ENCODE peak calls at places on chromosomes 2 and 18, in five cellular contexts. A is heart left ventricle, U is Panc1, B is spleen, L is mammary epithelial cell. E is an unnamed sample.

GRCh38 chr18:73962251-73962650 is 185.4 kb downstream of the FBXO15 start:
- DNase-seq in A (no peak), U (no peak), B (no peak), L (no peak), E (no peak)

GRCh38 chr2:24429711-24430110 is 61.3 kb upstream of the NCOA1 start:
- DNase-seq in A (no peak), U (no peak), B (no peak), L (peak), E (no peak)

GRCh38 chr2:66772618-66773017 is 337.7 kb downstream of the MEIS1 start:
- DNase-seq in A (no peak), U (no peak), B (no peak), L (no peak), E (no peak)

GRCh38 chr2:70895998-70896764 is 39.5 kb upstream of the ATP6V1B1 start:
- DNase-seq in A (no peak), U (no peak), B (no peak), L (no peak), E (no peak)

GRCh38 chr2:99420751-99421299 is 69.0 kb downstream of the REV1 start:
- DNase-seq in A (no peak), U (no peak), B (no peak), L (no peak), E (no peak)

GRCh38 chr2:143574069-143574468 is 444.9 kb downstream of the ARHGAP15 start:
- DNase-seq in A (no peak), U (no peak), B (no peak), L (no peak), E (no peak)

GRCh38 chr2:158575051-158575635 is 118.4 kb downstream of the PKP4 start:
- DNase-seq in A (no peak), U (no peak), B (no peak), L (no peak), E (no peak)

GRCh38 chr18:79490593-79491551 is 95.1 kb downstream of the NFATC1 start:
- DNase-seq in A (peak), U (no peak), B (peak), L (no peak), E (no peak)

GRCh38 chr2:70258532-70258875 is 567 bp downstream of the PCYOX1 start:
- DNase-seq in A (peak), U (no peak), B (peak), L (peak), E (peak)

GRCh38 chr2:202690321-202690900 is 55.6 kb downstream of the FAM117B start:
- DNase-seq in A (no peak), U (no peak), B (no peak), L (peak), E (no peak)

GRCh38 chr2:45992021-45992745 is 305.0 kb upstream of the EPAS1 start:
- DNase-seq in A (peak), U (no peak), B (no peak), L (peak), E (peak)

GRCh38 chr2:71609029-71609428 is 155.7 kb downstream of the DYSF start:
- DNase-seq in A (peak), U (no peak), B (peak), L (no peak), E (no peak)

GRCh38 chr2:140454717-140455116 is 1674.5 kb upstream of the NXPH2 start:
- DNase-seq in A (no peak), U (peak), B (no peak), L (peak), E (peak)

GRCh38 chr2:159925975-159926374 is 128.0 kb upstream of the CD302 start:
- DNase-seq in A (no peak), U (no peak), B (no peak), L (no peak), E (no peak)

GRCh38 chr2:5021148-5021547 is 671.0 kb upstream of the SOX11 start:
- DNase-seq in A (no peak), U (no peak), B (no peak), L (no peak), E (peak)

GRCh38 chr2:156098506-156098905 is 234.0 kb downstream of the NR4A2 start:
- DNase-seq in A (no peak), U (no peak), B (no peak), L (no peak), E (no peak)

GRCh38 chr2:28547906-28548600 is 52.2 kb downstream of the PLB1 start:
- DNase-seq in A (no peak), U (no peak), B (no peak), L (no peak), E (no peak)

GRCh38 chr2:203959265-203960034 is 22.9 kb downstream of the ICOS start:
- DNase-seq in A (no peak), U (no peak), B (no peak), L (no peak), E (no peak)

GRCh38 chr2:47346-48218 is 1.3 kb upstream of the FAM110C start:
- DNase-seq in A (no peak), U (no peak), B (no peak), L (no peak), E (no peak)

GRCh38 chr2:232228332-232228731 is 150.2 kb upstream of the ALPP start:
- DNase-seq in A (no peak), U (no peak), B (no peak), L (peak), E (no peak)

GRCh38 chr2:232230557-232230956 is 148.0 kb upstream of the ALPP start:
- DNase-seq in A (no peak), U (no peak), B (no peak), L (no peak), E (no peak)

GRCh38 chr2:232229296-232229916 is 149.1 kb upstream of the ALPP start:
- DNase-seq in A (peak), U (no peak), B (no peak), L (peak), E (no peak)

GRCh38 chr2:232231514-232231913 is 147.0 kb upstream of the ALPP start:
- DNase-seq in A (no peak), U (no peak), B (no peak), L (no peak), E (no peak)

GRCh38 chr2:232229917-232230310 is 148.6 kb upstream of the ALPP start:
- DNase-seq in A (no peak), U (no peak), B (no peak), L (no peak), E (no peak)
- H3K27ac ChIP-seq in A (no peak), U (no peak), B (no peak), L (no peak), E (no peak)

GRCh38 chr2:86300496-86300895 is 36.9 kb downstream of the REEP1 start:
- DNase-seq in A (no peak), U (no peak), B (no peak), L (no peak), E (no peak)

GRCh38 chr2:86296947-86297346 is 40.5 kb downstream of the REEP1 start:
- DNase-seq in A (no peak), U (no peak), B (no peak), L (no peak), E (no peak)

GRCh38 chr2:86295071-86295470 is 42.4 kb downstream of the REEP1 start:
- DNase-seq in A (no peak), U (no peak), B (no peak), L (no peak), E (no peak)

GRCh38 chr2:86298411-86299390 is 38.7 kb downstream of the REEP1 start:
- DNase-seq in A (no peak), U (no peak), B (no peak), L (no peak), E (peak)

DNA sequence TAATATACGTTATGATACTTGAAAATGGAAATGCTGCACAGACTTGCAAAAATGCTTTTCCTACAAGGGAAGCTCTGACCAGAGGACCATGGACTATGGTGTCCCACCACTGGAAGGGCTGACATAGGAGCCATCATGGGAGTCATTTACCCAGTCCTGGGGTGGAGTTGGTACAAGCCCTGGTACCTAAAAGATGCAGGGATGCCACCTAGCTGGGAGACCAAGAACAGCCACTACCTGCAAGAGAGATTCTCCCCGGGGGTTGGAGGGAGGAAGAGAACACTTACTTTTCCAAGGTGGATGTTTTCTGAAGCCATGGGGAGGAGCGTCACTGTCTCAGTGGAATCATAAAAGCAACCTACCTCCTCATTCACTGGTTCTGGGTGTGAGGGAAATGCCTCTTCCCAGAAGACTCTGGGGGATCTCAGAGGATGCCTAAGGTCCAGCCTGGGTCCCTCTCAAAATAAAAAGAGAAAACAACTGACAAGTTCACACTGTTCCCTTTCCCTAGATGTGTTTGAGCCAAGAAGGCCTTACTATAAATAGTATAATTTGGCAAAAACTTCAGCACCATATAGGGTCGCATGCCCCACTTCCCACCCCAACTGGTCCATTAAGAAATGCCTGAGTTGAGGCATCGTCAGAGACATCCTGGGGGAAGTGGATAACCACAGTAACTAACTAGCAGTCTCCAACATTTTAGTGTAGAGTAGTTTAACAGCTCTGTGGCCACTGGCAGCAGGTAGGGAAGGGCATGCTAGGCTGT is 39.9 kb downstream of the REEP1 start:
- DNase-seq in A (no peak), U (no peak), B (no peak), L (no peak), E (no peak)
- TF ChIP-seq CTCF in A (peak), U (peak), B (no peak), L (peak), E (no peak)

DNA sequence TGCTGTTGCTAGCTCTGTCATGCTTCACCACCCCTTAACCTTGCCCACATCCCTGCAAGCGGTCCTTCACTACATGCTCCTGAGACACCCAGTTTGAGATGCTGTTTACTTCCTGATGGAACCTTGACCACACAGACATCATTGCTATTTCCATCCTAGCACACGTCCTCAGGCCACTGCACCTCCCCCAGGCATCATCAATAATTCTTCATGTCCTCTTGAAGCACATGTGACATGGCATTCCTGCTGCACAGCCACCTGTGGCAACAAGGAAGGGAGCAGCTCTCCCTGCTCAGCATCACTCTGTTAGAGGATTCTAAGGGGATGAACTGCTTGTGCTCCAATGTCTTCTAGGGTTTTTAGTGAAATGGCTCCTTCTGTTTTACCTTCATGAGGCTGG is 26.1 kb upstream of the ST3GAL5 start:
- DNase-seq in A (no peak), U (no peak), B (no peak), L (no peak), E (no peak)
- H3K27ac ChIP-seq in A (no peak), U (no peak), B (no peak), L (no peak), E (no peak)

DNA sequence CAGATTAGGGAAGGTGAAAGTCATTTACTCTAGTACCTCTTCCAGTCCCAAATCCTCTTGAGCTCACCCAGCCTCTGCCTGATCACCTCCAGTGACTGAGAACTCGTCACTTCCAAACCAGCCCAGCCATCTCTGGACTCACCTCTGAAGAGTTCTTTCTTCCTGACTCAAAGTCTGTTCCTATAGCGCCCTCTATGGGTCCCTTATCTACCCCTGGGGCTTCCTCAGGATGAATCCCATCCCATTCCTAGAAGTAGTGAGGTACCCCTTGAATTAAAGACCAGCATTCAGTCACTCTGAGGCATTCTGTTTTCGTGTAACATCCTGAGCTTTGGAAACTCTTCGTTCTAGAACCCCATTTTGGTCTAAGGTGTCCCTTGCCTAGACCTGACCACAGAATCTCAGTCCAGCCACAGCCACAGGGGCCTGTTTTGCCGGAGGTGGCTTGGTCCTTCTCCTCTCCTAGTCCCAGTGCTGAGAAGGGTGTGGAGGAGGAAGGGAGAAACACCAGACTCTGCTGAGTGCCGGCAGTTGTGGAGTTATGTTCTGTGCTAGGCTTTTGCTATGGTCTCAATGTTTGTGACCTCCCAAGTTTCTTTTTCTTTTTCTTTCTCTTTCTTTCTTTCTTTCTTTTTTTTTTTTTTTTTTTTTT is 32.7 kb downstream of the SIX3 start:
- DNase-seq in A (no peak), U (no peak), B (no peak), L (peak), E (peak)
- TF ChIP-seq CTCF in A (no peak), U (peak), B (no peak), L (peak), E (no peak)

GRCh38 chr18:12295389-12296086 is 12.5 kb upstream of the TUBB6 start:
- DNase-seq in A (no peak), U (no peak), B (no peak), L (no peak), E (no peak)
- H3K27ac ChIP-seq in A (no peak), U (no peak), B (no peak), L (no peak), E (no peak)

GRCh38 chr18:58657494-58657893 is 13.8 kb upstream of the MALT1 start:
- DNase-seq in A (no peak), U (no peak), B (no peak), L (no peak), E (no peak)

GRCh38 chr18:58659691-58660090 is 11.6 kb upstream of the MALT1 start:
- DNase-seq in A (no peak), U (no peak), B (no peak), L (no peak), E (no peak)

GRCh38 chr18:58662118-58662517 is 9.1 kb upstream of the MALT1 start:
- DNase-seq in A (no peak), U (no peak), B (no peak), L (no peak), E (no peak)

GRCh38 chr18:58660915-58661314 is 10.3 kb upstream of the MALT1 start:
- DNase-seq in A (no peak), U (no peak), B (peak), L (no peak), E (no peak)

GRCh38 chr18:58661423-58661822 is 9.8 kb upstream of the MALT1 start:
- DNase-seq in A (no peak), U (no peak), B (no peak), L (no peak), E (no peak)
- TF ChIP-seq CTCF in A (peak), U (peak), B (no peak), L (peak), E (no peak)

GRCh38 chr2:171154348-171154747 is 6.3 kb downstream of the TLK1 start:
- DNase-seq in A (no peak), U (no peak), B (no peak), L (no peak), E (no peak)
- H3K27ac ChIP-seq in A (no peak), U (no peak), B (peak), L (no peak), E (no peak)

DNA sequence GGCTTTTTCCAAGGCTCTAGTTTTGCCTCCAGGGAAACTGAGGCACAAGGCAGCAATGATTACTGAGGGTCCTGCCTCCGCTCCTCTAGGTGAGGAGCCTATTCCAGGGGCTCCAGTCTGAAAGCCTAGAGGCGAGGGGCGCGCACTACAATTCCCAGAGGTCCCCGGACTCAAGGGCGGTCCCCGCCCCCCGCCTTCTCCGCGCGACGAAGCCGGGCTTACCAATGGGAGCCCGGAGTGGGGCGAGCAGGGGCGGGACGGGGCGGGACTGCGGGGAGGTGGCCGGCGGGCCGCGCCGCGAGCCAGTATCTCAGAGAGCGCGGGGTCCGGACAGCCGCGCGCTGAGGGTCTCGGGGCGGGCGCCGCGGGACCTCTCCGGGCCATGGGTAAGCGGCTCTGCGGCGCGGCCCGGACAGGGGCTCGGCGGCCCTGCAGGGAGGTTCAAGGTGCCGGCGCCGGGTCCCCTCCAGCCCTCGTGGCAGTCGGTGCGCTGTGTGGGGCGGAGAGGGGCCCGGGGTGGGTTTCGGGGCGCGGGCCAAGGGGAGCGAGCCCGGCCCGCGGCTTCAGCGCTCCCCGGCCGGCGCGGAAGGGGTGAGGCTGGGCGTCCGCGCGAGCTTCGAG is at the start of gene ARID5A:
- DNase-seq in A (peak), U (no peak), B (peak), L (peak), E (peak)
- TF ChIP-seq CTCF in A (peak), U (no peak), B (peak), L (no peak), E (no peak)

DNA sequence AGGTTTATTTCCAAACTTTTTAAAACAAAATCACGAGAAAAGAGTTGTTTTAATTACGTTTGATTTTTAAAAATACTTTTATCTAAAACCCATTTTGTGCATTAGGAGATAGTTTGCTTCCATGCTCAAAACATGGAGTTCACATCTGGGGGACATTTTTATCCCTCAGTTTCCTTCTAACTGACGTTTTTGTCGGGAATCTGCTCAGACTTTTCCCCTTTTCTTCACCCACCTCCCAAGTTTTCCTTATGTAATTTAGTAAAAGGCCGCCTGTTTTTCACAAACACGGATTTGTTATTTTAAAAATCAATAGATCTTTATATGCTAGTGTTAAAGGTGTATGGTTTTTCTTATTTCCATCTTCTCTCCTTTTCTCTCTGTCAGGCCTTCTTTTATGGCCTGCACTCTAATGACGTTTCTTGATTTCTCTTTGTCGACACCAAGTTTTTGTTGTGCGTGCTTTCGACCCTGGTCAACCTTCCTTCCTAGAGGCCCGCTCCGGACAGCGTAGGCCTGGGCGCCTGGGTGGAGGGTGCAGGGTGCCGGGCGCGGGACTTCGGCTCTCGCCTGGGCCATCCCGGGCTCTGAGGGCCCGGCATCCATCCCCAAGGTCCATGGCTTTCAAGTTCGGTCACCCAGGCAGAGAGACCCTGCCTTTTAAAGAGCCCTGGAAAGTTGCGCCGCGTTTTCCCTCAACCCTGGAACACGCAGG is 3.9 kb upstream of the SATB2 start:
- DNase-seq in A (no peak), U (no peak), B (peak), L (no peak), E (no peak)
- H3K27ac ChIP-seq in A (no peak), U (peak), B (no peak), L (no peak), E (no peak)

GRCh38 chr2:209937893-209938292 is 64.5 kb upstream of the RPE start:
- DNase-seq in A (no peak), U (no peak), B (no peak), L (no peak), E (no peak)

GRCh38 chr2:209938906-209939305 is 63.5 kb upstream of the RPE start:
- DNase-seq in A (no peak), U (no peak), B (no peak), L (no peak), E (no peak)

GRCh38 chr2:209929369-209929768 is 73.1 kb upstream of the RPE start:
- DNase-seq in A (no peak), U (no peak), B (no peak), L (no peak), E (no peak)

GRCh38 chr2:209936106-209936663 is 66.3 kb upstream of the RPE start:
- DNase-seq in A (no peak), U (no peak), B (no peak), L (no peak), E (no peak)

GRCh38 chr2:209933499-209934458 is 68.7 kb upstream of the RPE start:
- DNase-seq in A (no peak), U (no peak), B (no peak), L (peak), E (peak)
- TF ChIP-seq CTCF in A (no peak), U (peak), B (no peak), L (peak), E (no peak)

E was measured in RWPE1.